ENCODE peak calls at places on chromosomes 12 and 14, in four cellular contexts. One of them, this sample, is unnamed.

GRCh38 chr12:130016194-130016593 is 112.4 kb upstream of the TMEM132D start:
- DNase-seq in AG20443: no peak
- DNase-seq in tibial artery: no peak
- DNase-seq in NCI-H1417 treated with DMSO at 0.1 percent for 48 hours: no peak
- DNase-seq in this sample: no peak

GRCh38 chr12:10128687-10129086 is 1.3 kb downstream of the CLEC7A start:
- DNase-seq in tibial artery: no peak
- DNase-seq in NCI-H1417 treated with DMSO at 0.1 percent for 48 hours: no peak
- DNase-seq in AG20443: no peak
- DNase-seq in this sample: peak; percentile 81

GRCh38 chr14:95023886-95024285 is 133.4 kb downstream of the DICER1 start:
- DNase-seq in NCI-H1417 treated with DMSO at 0.1 percent for 48 hours: no peak
- DNase-seq in tibial artery: no peak
- DNase-seq in AG20443: peak; percentile 75
- DNase-seq in this sample: no peak

GRCh38 chr12:50088577-50089335 is 3.6 kb downstream of the SMARCD1 start:
- DNase-seq in NCI-H1417 treated with DMSO at 0.1 percent for 48 hours: peak; percentile 3
- DNase-seq in tibial artery: no peak
- DNase-seq in AG20443: peak; percentile 53
- DNase-seq in this sample: no peak

GRCh38 chr14:99734406-99735051 is 50.4 kb downstream of the CYP46A1 start:
- DNase-seq in NCI-H1417 treated with DMSO at 0.1 percent for 48 hours: no peak
- DNase-seq in tibial artery: peak; percentile 63
- DNase-seq in AG20443: no peak
- DNase-seq in this sample: peak; percentile 32

GRCh38 chr12:26028953-26029740 is 70.7 kb downstream of the RASSF8 start:
- DNase-seq in AG20443: peak; percentile 49
- DNase-seq in tibial artery: no peak
- DNase-seq in NCI-H1417 treated with DMSO at 0.1 percent for 48 hours: peak; percentile 21
- DNase-seq in this sample: no peak

GRCh38 chr12:79344855-79345840 is 345.6 kb downstream of the PAWR start:
- DNase-seq in tibial artery: no peak
- DNase-seq in NCI-H1417 treated with DMSO at 0.1 percent for 48 hours: no peak
- DNase-seq in AG20443: peak; percentile 30
- DNase-seq in this sample: no peak

GRCh38 chr14:90111895-90112534 is 50.2 kb downstream of the KCNK13 start:
- DNase-seq in AG20443: peak; percentile 74
- DNase-seq in NCI-H1417 treated with DMSO at 0.1 percent for 48 hours: no peak
- DNase-seq in tibial artery: no peak
- DNase-seq in this sample: no peak

GRCh38 chr12:91825999-91826398 is 319.6 kb downstream of the BTG1 start:
- DNase-seq in tibial artery: no peak
- DNase-seq in AG20443: no peak
- DNase-seq in NCI-H1417 treated with DMSO at 0.1 percent for 48 hours: no peak
- DNase-seq in this sample: no peak

GRCh38 chr14:87133073-87133815 is 859.7 kb downstream of the GALC start:
- DNase-seq in NCI-H1417 treated with DMSO at 0.1 percent for 48 hours: no peak
- DNase-seq in tibial artery: no peak
- DNase-seq in AG20443: peak; percentile 85
- DNase-seq in this sample: no peak

GRCh38 chr14:93114068-93114710 is 1.5 kb downstream of the ITPK1 start:
- DNase-seq in NCI-H1417 treated with DMSO at 0.1 percent for 48 hours: no peak
- DNase-seq in AG20443: no peak
- DNase-seq in tibial artery: no peak
- DNase-seq in this sample: no peak

GRCh38 chr12:77354766-77355362 is 289.5 kb upstream of the E2F7 start:
- DNase-seq in NCI-H1417 treated with DMSO at 0.1 percent for 48 hours: no peak
- DNase-seq in AG20443: no peak
- DNase-seq in tibial artery: no peak
- DNase-seq in this sample: no peak

GRCh38 chr12:32821293-32822089 is 65.8 kb upstream of the YARS2 start:
- DNase-seq in AG20443: no peak
- DNase-seq in NCI-H1417 treated with DMSO at 0.1 percent for 48 hours: no peak
- DNase-seq in tibial artery: no peak
- DNase-seq in this sample: no peak

GRCh38 chr12:68835333-68835908 is 27.4 kb downstream of the MDM2 start:
- DNase-seq in tibial artery: no peak
- DNase-seq in AG20443: no peak
- DNase-seq in NCI-H1417 treated with DMSO at 0.1 percent for 48 hours: no peak
- DNase-seq in this sample: no peak

GRCh38 chr12:79919762-79920161 is 15.1 kb downstream of the PPP1R12A start:
- DNase-seq in AG20443: no peak
- DNase-seq in NCI-H1417 treated with DMSO at 0.1 percent for 48 hours: no peak
- DNase-seq in tibial artery: no peak
- DNase-seq in this sample: no peak

GRCh38 chr14:68234101-68234905 is 414.7 kb downstream of the RAD51B start:
- DNase-seq in AG20443: no peak
- DNase-seq in NCI-H1417 treated with DMSO at 0.1 percent for 48 hours: peak; percentile 46
- DNase-seq in tibial artery: no peak
- DNase-seq in this sample: no peak

GRCh38 chr14:49879683-49880204 is 13.1 kb upstream of the ARF6 start:
- DNase-seq in tibial artery: no peak
- DNase-seq in AG20443: peak; percentile 39
- DNase-seq in NCI-H1417 treated with DMSO at 0.1 percent for 48 hours: no peak
- DNase-seq in this sample: peak; percentile 81

GRCh38 chr14:65101631-65102440 is 481 bp downstream of the MAX start:
- DNase-seq in NCI-H1417 treated with DMSO at 0.1 percent for 48 hours: no peak
- DNase-seq in tibial artery: peak; percentile 69
- DNase-seq in AG20443: peak; percentile 29
- DNase-seq in this sample: no peak

GRCh38 chr12:106954462-106955376 is 988 bp upstream of the TMEM263 start:
- DNase-seq in tibial artery: peak; percentile 76
- DNase-seq in AG20443: peak; percentile 55
- DNase-seq in NCI-H1417 treated with DMSO at 0.1 percent for 48 hours: no peak
- DNase-seq in this sample: no peak

GRCh38 chr14:103449762-103450161 is 64.5 kb downstream of the MARK3 start:
- DNase-seq in tibial artery: no peak
- DNase-seq in NCI-H1417 treated with DMSO at 0.1 percent for 48 hours: no peak
- DNase-seq in AG20443: no peak
- DNase-seq in this sample: no peak

GRCh38 chr14:21894003-21894897 is 220.6 kb upstream of the OR4E1 start:
- DNase-seq in tibial artery: no peak
- DNase-seq in NCI-H1417 treated with DMSO at 0.1 percent for 48 hours: no peak
- DNase-seq in AG20443: no peak
- DNase-seq in this sample: no peak

GRCh38 chr12:96719671-96720362 is 187.2 kb upstream of the NEDD1 start:
- DNase-seq in AG20443: peak; percentile 41
- DNase-seq in tibial artery: no peak
- DNase-seq in NCI-H1417 treated with DMSO at 0.1 percent for 48 hours: peak; percentile 59
- DNase-seq in this sample: no peak

GRCh38 chr12:48197549-48197966 is 5.5 kb downstream of the OR10AD1 start:
- DNase-seq in NCI-H1417 treated with DMSO at 0.1 percent for 48 hours: peak; percentile 25
- DNase-seq in AG20443: peak; percentile 42
- DNase-seq in tibial artery: no peak
- DNase-seq in this sample: no peak

GRCh38 chr12:25327321-25327720 is 76.6 kb upstream of the KRAS start:
- DNase-seq in AG20443: no peak
- DNase-seq in tibial artery: no peak
- DNase-seq in NCI-H1417 treated with DMSO at 0.1 percent for 48 hours: no peak
- DNase-seq in this sample: no peak

GRCh38 chr12:51373222-51373621 is 18.0 kb downstream of the GALNT6 start:
- DNase-seq in NCI-H1417 treated with DMSO at 0.1 percent for 48 hours: no peak
- DNase-seq in AG20443: no peak
- DNase-seq in tibial artery: no peak
- DNase-seq in this sample: no peak

GRCh38 chr12:31386364-31386777 is 60.4 kb upstream of the SINHCAF start:
- DNase-seq in NCI-H1417 treated with DMSO at 0.1 percent for 48 hours: no peak
- DNase-seq in AG20443: no peak
- DNase-seq in tibial artery: no peak
- DNase-seq in this sample: no peak

GRCh38 chr14:61126083-61126962 is 145.3 kb downstream of the SLC38A6 start:
- DNase-seq in AG20443: no peak
- DNase-seq in tibial artery: no peak
- DNase-seq in NCI-H1417 treated with DMSO at 0.1 percent for 48 hours: peak; percentile 25
- DNase-seq in this sample: no peak

GRCh38 chr12:32331133-32331532 is 68.2 kb upstream of the FGD4 start:
- DNase-seq in AG20443: no peak
- DNase-seq in tibial artery: no peak
- DNase-seq in NCI-H1417 treated with DMSO at 0.1 percent for 48 hours: no peak
- DNase-seq in this sample: no peak

GRCh38 chr14:64113279-64113678 is 180.9 kb downstream of the ESR2 start:
- DNase-seq in AG20443: no peak
- DNase-seq in tibial artery: peak; percentile 77
- DNase-seq in NCI-H1417 treated with DMSO at 0.1 percent for 48 hours: no peak
- DNase-seq in this sample: no peak

GRCh38 chr12:24661657-24662096 is 287.2 kb downstream of the BCAT1 start:
- DNase-seq in tibial artery: peak; percentile 71
- DNase-seq in AG20443: no peak
- DNase-seq in NCI-H1417 treated with DMSO at 0.1 percent for 48 hours: no peak
- DNase-seq in this sample: peak; percentile 88

GRCh38 chr14:69553221-69553620 is 21.4 kb downstream of the CCDC177 start:
- DNase-seq in tibial artery: no peak
- DNase-seq in NCI-H1417 treated with DMSO at 0.1 percent for 48 hours: no peak
- DNase-seq in AG20443: peak; percentile 67
- DNase-seq in this sample: peak; percentile 71

GRCh38 chr12:122420471-122421262 is 1.8 kb downstream of the CLIP1 start:
- DNase-seq in AG20443: no peak
- DNase-seq in NCI-H1417 treated with DMSO at 0.1 percent for 48 hours: no peak
- DNase-seq in tibial artery: no peak
- DNase-seq in this sample: no peak

GRCh38 chr14:34710006-34710405 is 4.4 kb downstream of the CFL2 start:
- DNase-seq in NCI-H1417 treated with DMSO at 0.1 percent for 48 hours: no peak
- DNase-seq in AG20443: no peak
- DNase-seq in tibial artery: no peak
- DNase-seq in this sample: no peak

GRCh38 chr14:99321955-99322730 is 50.1 kb upstream of the BCL11B start:
- DNase-seq in AG20443: peak; percentile 11
- DNase-seq in tibial artery: no peak
- DNase-seq in NCI-H1417 treated with DMSO at 0.1 percent for 48 hours: no peak
- DNase-seq in this sample: no peak

GRCh38 chr12:104182621-104183378 is 32.8 kb upstream of the TXNRD1 start:
- DNase-seq in tibial artery: no peak
- DNase-seq in NCI-H1417 treated with DMSO at 0.1 percent for 48 hours: no peak
- DNase-seq in AG20443: no peak
- DNase-seq in this sample: no peak

GRCh38 chr14:52790011-52790755 is 1.2 kb downstream of the GNPNAT1 start:
- DNase-seq in tibial artery: no peak
- DNase-seq in NCI-H1417 treated with DMSO at 0.1 percent for 48 hours: no peak
- DNase-seq in AG20443: no peak
- DNase-seq in this sample: no peak

This sample was measured in CD14-positive monocyte.